ENCODE peak calls at places on chromosomes 7 and 10, in four cellular contexts. I is endothelial cell of umbilical vein, X is HCT116, K is uterus. P is an unnamed sample.

GRCh38 chr10:25725917-25726716 is 207.9 kb upstream of the MYO3A start:
- DNase-seq in I (peak; percentile 42), X (peak; percentile 35), K (no peak), P (no peak)

GRCh38 chr10:34698979-34699378 is 116.1 kb downstream of the PARD3 start:
- DNase-seq in I (peak; percentile 76), X (peak; percentile 34), K (no peak), P (peak; percentile 9)

GRCh38 chr7:43217055-43217454 is 104.6 kb downstream of the HECW1 start:
- DNase-seq in I (no peak), X (no peak), K (no peak), P (no peak)

GRCh38 chr7:124783271-124783670 is 17.7 kb upstream of the GPR37 start:
- DNase-seq in I (peak; percentile 60), X (no peak), K (no peak), P (no peak)

GRCh38 chr10:33260403-33261239 is 73.8 kb downstream of the NRP1 start:
- DNase-seq in I (peak; percentile 40), X (no peak), K (no peak), P (no peak)

GRCh38 chr10:103838095-103838395 is 17.3 kb downstream of the SH3PXD2A start:
- DNase-seq in I (no peak), X (no peak), K (no peak), P (no peak)

GRCh38 chr10:124221356-124222297 is 128.2 kb upstream of the CHST15 start:
- DNase-seq in I (peak; percentile 21), X (no peak), K (no peak), P (no peak)

GRCh38 chr7:84069036-84069435 is 125.6 kb downstream of the SEMA3A start:
- DNase-seq in I (peak; percentile 43), X (no peak), K (no peak), P (no peak)

GRCh38 chr7:56811081-56811480 is 321.2 kb downstream of the ZNF479 start:
- DNase-seq in I (no peak), X (no peak), K (no peak), P (no peak)

GRCh38 chr10:82890573-82890972 is 1015.6 kb downstream of the NRG3 start:
- DNase-seq in I (no peak), X (no peak), K (no peak), P (no peak)

GRCh38 chr7:42960762-42961161 is 28.6 kb downstream of the MRPL32 start:
- DNase-seq in I (no peak), X (no peak), K (no peak), P (no peak)

GRCh38 chr10:100999742-101000601 is at the start of gene LZTS2:
- DNase-seq in I (peak; percentile 38), X (no peak), K (peak; percentile 43), P (no peak)

GRCh38 chr10:117005454-117006055 is 568 bp upstream of the SHTN1 start:
- DNase-seq in I (no peak), X (peak; percentile 54), K (peak; percentile 15), P (no peak)

GRCh38 chr7:31890198-31890597 is 180.0 kb downstream of the PDE1C start:
- DNase-seq in I (no peak), X (no peak), K (no peak), P (no peak)

GRCh38 chr10:103493911-103494877 is 689 bp downstream of the NEURL1 start:
- DNase-seq in I (no peak), X (no peak), K (peak; percentile 60), P (no peak)

GRCh38 chr7:134996097-134996550 is 9.8 kb downstream of the AGBL3 start:
- DNase-seq in I (no peak), X (no peak), K (peak; percentile 30), P (no peak)

GRCh38 chr10:13956826-13957225 is 370.1 kb downstream of the PRPF18 start:
- DNase-seq in I (no peak), X (no peak), K (peak; percentile 70), P (peak; percentile 52)

GRCh38 chr7:139387594-139387993 is 27.9 kb downstream of the LUC7L2 start:
- DNase-seq in I (no peak), X (no peak), K (no peak), P (no peak)
- H3K27ac ChIP-seq in I (no peak overlapping the region), X (no peak overlapping the region), K (no peak overlapping the region), P (no peak overlapping the region)

DNA sequence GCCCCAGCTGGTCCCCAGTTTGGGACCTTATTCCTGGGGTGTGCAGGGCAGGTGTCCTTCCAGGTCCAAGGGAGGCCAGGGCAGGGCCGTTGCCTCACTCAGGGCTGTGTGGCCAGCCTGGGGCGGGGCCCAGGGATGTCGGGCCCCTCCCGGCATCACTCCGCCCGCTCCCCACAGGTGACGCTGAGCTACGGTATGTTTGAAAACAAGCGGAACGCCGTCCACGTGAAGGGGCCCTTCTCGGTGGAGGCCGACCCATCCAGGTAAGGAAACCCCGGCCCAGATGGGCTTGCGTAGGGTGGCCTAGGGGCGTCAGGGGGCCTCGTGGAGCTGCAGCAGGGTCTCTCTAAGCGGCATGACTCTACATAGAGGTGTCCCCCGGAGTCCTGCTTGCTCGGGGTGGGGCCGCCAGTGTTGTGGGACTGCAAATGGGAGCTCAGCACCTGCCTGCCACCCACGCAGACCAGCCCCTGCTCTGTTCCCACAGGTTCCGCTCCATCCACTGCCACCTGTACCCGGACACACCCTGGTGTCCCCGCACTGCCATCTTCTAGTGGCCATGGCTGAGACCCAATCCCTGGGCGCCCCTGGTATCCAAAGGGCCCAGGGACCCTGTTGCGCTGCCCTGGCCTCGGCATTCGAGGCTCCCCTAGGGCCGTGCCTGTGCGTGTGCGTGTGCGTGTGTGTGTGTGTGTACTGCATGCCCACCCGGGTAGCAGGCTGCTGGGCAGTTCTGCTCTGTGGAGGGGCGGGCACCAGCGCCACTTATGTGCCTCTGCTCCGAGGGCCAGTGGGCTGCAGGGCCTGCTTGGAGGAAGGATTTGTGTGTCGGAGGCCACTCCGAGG is 7.3 kb downstream of the LFNG start:
- DNase-seq in I (no peak), X (no peak), K (no peak), P (no peak)
- H3K4me1 ChIP-seq in I (peaks cover 55% of the 10 kb centered on the region), X (peaks cover 78% of the 10 kb centered on the region), K (peaks cover 22% of the 10 kb centered on the region), P (peaks cover 6% of the 10 kb centered on the region)

GRCh38 chr7:129667116-129667515 is 55.6 kb downstream of the NRF1 start:
- DNase-seq in I (no peak), X (no peak), K (no peak), P (no peak)

GRCh38 chr7:129657363-129657762 is 45.8 kb downstream of the NRF1 start:
- DNase-seq in I (no peak), X (no peak), K (no peak), P (no peak)

GRCh38 chr7:129665013-129665401 is 53.5 kb downstream of the NRF1 start:
- DNase-seq in I (peak; percentile 54), X (peak; percentile 87), K (no peak), P (no peak)

GRCh38 chr7:129664029-129665012 is 52.8 kb downstream of the NRF1 start:
- DNase-seq in I (peak; percentile 75), X (peak; percentile 45), K (no peak), P (no peak)

DNA sequence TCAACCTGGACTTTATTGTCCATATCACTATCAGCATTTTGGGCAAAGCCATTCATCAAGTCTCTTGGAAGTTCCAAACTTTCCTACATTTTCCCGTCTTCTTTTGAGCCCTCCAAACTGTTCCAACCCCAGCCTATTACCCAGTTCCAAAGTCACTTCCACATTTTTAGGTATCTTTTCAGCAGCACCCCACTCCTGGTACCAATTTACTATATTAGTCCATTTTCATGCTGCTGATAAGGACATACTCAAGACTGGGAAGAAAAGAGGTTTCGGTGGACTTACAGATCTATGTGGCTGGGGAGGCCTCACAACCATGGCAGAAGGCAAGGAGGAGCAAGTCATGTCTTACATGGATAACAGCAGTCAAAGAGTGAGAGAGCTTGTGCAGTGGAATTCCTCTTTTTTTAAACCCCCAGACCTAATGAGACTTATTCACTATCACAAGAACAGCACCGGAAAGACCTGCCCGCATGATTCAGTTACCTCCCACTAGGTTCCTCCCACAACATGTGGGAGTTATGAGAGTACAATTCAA is 50.2 kb downstream of the NRF1 start:
- DNase-seq in I (no peak), X (no peak), K (no peak), P (no peak)
- H3K27ac ChIP-seq in I (no peak overlapping the region), X (no peak overlapping the region), K (no peak overlapping the region), P (no peak overlapping the region)

GRCh38 chr7:18503068-18503859 is 7.7 kb downstream of the HDAC9 start:
- DNase-seq in I (peak; percentile 68), X (no peak), K (no peak), P (no peak)
- H3K4me1 ChIP-seq in I (peaks cover 26% of the 10 kb centered on the region), X (peaks cover 7% of the 10 kb centered on the region), K (peaks cover 5% of the 10 kb centered on the region), P (peaks cover 36% of the 10 kb centered on the region)

P was measured in thoracic aorta.